ENCODE peak calls at places on chromosomes 16 and 17, in five cellular contexts. Y, U, W, P and G are unnamed samples. For H3K27me3, the result is how much of the 10 kb centered on the place peaks cover.

GRCh38 chr16:51636913-51637743 is 486.1 kb upstream of the SALL1 start:
- DNase-seq in Y (no peak), U (no peak), W (peak), P (no peak), G (no peak)

GRCh38 chr16:80231888-80232287 is 308.9 kb upstream of the DYNLRB2 start:
- DNase-seq in Y (no peak), U (no peak), W (no peak), P (peak), G (no peak)

GRCh38 chr17:41523787-41524186 is 4.3 kb downstream of the KRT19 start:
- DNase-seq in Y (peak), U (no peak), W (no peak), P (no peak), G (no peak)

GRCh38 chr17:80671039-80671822 is 126.6 kb downstream of the RPTOR start:
- DNase-seq in Y (no peak), U (no peak), W (no peak), P (no peak), G (no peak)

GRCh38 chr17:19410875-19411291 is at the start of gene RNF112:
- DNase-seq in Y (no peak), U (peak), W (peak), P (peak), G (no peak)

GRCh38 chr17:34763727-34764665 is 184.6 kb downstream of the TMEM132E start:
- DNase-seq in Y (no peak), U (no peak), W (peak), P (no peak), G (no peak)

GRCh38 chr16:74029122-74029805 is 267.4 kb upstream of the PSMD7 start:
- DNase-seq in Y (no peak), U (no peak), W (no peak), P (no peak), G (peak)

GRCh38 chr16:65069766-65070165 is 52.1 kb downstream of the CDH11 start:
- DNase-seq in Y (no peak), U (no peak), W (no peak), P (peak), G (no peak)

GRCh38 chr17:35373532-35373983 is at the start of gene SLFN11:
- DNase-seq in Y (peak), U (peak), W (peak), P (peak), G (peak)

GRCh38 chr17:28347261-28347891 is 10.0 kb downstream of the POLDIP2 start:
- DNase-seq in Y (peak), U (no peak), W (peak), P (peak), G (no peak)

DNA sequence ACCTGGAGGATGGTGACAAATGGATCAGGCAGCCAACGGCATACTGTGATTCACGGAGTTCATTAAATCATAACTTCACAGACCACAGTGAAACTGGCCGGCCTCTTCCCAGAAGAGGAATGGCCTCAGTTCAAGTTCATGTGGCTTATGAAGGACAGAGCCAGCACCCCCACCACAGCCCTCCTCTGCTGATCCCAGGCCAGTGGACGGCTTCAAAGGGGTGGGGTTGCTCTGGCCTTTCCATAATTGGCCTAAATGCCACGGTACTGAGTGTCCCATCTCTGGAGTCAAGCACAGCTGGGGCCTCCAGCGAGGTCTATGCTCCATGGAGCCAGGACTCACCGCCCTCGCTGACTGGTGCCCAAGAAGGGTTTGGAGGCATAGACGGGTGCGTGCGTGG is 21.4 kb downstream of the GALNS start:
- DNase-seq in Y (no peak), U (no peak), W (no peak), P (no peak), G (no peak)
- H3K27ac ChIP-seq in Y (no peak), U (no peak), W (no peak), P (no peak), G (no peak)

DNA sequence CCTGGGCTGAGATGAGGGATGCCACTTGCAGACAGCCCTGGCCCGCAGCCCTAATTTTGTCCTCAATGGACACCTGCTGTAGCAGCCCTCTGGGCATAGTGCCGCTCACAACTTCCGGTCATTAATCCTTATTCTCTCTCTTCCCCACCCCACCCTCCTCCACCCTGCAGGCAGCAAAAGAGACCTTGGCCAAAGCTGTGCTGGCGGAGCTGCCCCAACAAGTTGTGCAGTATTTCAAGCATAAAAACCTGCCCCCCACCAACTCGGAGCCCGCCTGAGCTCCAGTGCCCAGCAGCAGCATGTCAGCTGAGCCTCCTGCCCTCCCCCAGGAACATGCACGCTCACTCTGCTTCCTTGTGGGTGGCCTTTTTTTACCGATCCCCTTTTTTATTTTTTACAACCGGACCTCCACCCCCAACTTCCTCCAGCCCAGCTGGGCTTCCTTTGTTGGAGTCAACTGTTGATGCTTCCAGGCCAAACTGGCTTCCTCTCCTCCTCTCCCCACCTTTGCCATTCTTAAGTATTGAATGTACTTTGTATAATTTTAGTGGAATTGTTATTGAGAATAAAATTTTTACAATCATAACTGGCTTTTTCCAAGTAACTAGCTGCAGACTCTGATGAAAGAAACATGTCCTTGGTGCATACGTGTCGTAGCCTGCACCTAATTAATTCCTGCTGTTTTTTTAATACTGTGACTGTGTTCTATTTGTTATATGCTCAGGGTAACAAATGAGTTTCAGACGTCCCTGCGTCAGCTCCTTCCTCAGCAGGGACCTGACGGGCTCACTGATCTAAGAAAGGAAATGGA is 38.3 kb downstream of the PSME3IP1 start:
- DNase-seq in Y (no peak), U (no peak), W (peak), P (no peak), G (no peak)
- H3K27me3 ChIP-seq in Y (under half), U (under half), W (under half), P (under half), G (under half)

DNA sequence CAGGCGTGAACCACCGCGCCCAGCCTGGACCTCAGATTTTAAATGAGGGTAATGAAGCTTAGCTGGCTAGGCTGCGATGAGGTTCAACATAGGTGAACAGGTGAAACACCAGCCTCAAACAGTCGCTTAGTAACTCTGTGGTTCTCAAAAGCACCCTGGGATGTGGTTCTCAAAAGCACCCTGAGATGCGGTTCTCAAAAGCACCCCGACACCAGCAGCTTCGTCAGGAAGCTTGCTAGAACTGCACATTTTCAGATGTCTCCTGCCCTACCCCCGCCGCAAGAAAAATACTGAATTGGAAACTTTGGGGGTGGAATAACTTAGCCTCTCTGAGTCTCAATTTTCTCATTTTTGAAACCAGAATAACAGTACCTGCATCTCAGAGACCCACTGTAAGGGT is 86.7 kb upstream of the XYLT1 start:
- DNase-seq in Y (no peak), U (no peak), W (no peak), P (no peak), G (no peak)
- H3K27ac ChIP-seq in Y (no peak), U (no peak), W (no peak), P (no peak), G (no peak)

DNA sequence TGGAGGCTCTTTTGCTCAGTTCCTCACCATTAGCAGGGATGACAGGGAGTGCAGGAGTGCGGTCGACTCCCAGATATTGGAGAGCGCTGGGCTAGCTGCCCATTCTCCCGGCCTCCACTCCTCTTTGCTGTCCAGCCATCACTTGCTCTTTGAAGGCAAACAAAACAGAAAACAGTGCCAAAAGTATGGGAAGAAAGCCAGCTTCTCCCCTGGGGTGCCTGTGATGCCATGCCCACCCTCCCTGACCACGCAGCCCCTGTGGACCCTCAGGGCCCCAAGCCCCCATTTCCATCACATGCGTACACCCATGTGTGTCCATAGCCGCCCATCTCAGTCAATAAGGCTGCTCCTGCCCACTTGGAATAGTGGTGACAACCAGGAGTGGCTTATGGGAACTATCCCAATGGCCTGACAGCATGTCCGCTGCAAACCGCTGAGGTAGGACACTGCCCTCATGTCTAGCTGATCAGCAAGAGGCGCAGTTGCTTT is 30.0 kb downstream of the MAPT start:
- DNase-seq in Y (no peak), U (no peak), W (no peak), P (no peak), G (no peak)
- H3K27me3 ChIP-seq in Y (under half), U (under half), W (under half), P (under half), G (under half)

DNA sequence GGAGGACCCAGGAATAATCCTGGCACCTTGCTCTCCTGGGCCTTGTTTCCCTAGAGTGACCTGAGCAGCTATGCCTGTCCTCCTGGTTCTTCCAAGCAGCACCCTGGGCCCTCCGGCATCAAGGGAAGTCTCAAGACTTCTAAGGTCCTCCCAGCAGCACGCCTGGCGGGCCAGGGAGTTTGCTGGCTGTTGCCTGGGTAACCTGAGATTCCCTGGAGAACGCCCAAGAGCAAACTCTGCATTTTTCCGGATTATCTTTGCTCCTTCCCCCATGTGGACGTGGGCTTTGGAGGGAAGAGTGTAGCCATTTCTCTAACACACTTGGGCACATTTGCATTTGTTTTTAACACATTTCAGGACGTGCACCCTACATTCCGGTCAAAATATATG is 116.8 kb downstream of the ADCY9 start:
- DNase-seq in Y (no peak), U (peak), W (peak), P (peak), G (no peak)
- H3K27ac ChIP-seq in Y (peak), U (peak), W (peak), P (peak), G (peak)

GRCh38 chr17:40407460-40407859 is 10.2 kb downstream of the TOP2A start:
- DNase-seq in Y (no peak), U (no peak), W (no peak), P (no peak), G (no peak)
- H3K27me3 ChIP-seq in Y (under half), U (under half), W (under half), P (under half), G (under half)

GRCh38 chr17:64781013-64781392 is 118.9 kb upstream of the SMURF2 start:
- DNase-seq in Y (no peak), U (no peak), W (no peak), P (no peak), G (no peak)
- H3K27ac ChIP-seq in Y (peak), U (peak), W (no peak), P (no peak), G (peak)